ENCODE peak calls at places on chromosome 15, in six cellular contexts. One of them, this sample, is unnamed.

GRCh38 chr15:31223478-31224350 is 102.9 kb upstream of the KLF13 start:
- DNase-seq in stimulated activated CD8-positive, alpha-beta memory T cell treated with anti-CD3 and anti-CD28 coated beads, Interleukin-15, amount 100 ng/mL, for 4 hours: no peak
- DNase-seq in amniotic epithelial cell: no peak
- DNase-seq in AG20443: no peak
- DNase-seq in activated naive CD4-positive, alpha-beta T cell: no peak
- DNase-seq in spleen: no peak
- DNase-seq in this sample: no peak

GRCh38 chr15:100687532-100688215 is 85.3 kb downstream of the ASB7 start:
- DNase-seq in stimulated activated CD8-positive, alpha-beta memory T cell treated with anti-CD3 and anti-CD28 coated beads, Interleukin-15, amount 100 ng/mL, for 4 hours: no peak
- DNase-seq in amniotic epithelial cell: peak; percentile 97
- DNase-seq in spleen: no peak
- DNase-seq in AG20443: peak; percentile 73
- DNase-seq in activated naive CD4-positive, alpha-beta T cell: no peak
- DNase-seq in this sample: peak; percentile 78

GRCh38 chr15:69422336-69422895 is 8.3 kb downstream of the KIF23 start:
- DNase-seq in spleen: no peak
- DNase-seq in activated naive CD4-positive, alpha-beta T cell: no peak
- DNase-seq in stimulated activated CD8-positive, alpha-beta memory T cell treated with anti-CD3 and anti-CD28 coated beads, Interleukin-15, amount 100 ng/mL, for 4 hours: no peak
- DNase-seq in amniotic epithelial cell: peak; percentile 49
- DNase-seq in AG20443: no peak
- DNase-seq in this sample: peak; percentile 17

GRCh38 chr15:92074646-92075045 is 221.1 kb downstream of the SLCO3A1 start:
- DNase-seq in activated naive CD4-positive, alpha-beta T cell: no peak
- DNase-seq in spleen: no peak
- DNase-seq in AG20443: peak; percentile 44
- DNase-seq in stimulated activated CD8-positive, alpha-beta memory T cell treated with anti-CD3 and anti-CD28 coated beads, Interleukin-15, amount 100 ng/mL, for 4 hours: no peak
- DNase-seq in amniotic epithelial cell: no peak
- DNase-seq in this sample: peak; percentile 12

GRCh38 chr15:77120576-77120975 is 49.7 kb upstream of the TSPAN3 start:
- DNase-seq in amniotic epithelial cell: no peak
- DNase-seq in stimulated activated CD8-positive, alpha-beta memory T cell treated with anti-CD3 and anti-CD28 coated beads, Interleukin-15, amount 100 ng/mL, for 4 hours: no peak
- DNase-seq in spleen: no peak
- DNase-seq in AG20443: no peak
- DNase-seq in activated naive CD4-positive, alpha-beta T cell: no peak
- DNase-seq in this sample: no peak

GRCh38 chr15:71629761-71630499 is 180.4 kb upstream of the NR2E3 start:
- DNase-seq in spleen: no peak
- DNase-seq in AG20443: no peak
- DNase-seq in activated naive CD4-positive, alpha-beta T cell: no peak
- DNase-seq in amniotic epithelial cell: no peak
- DNase-seq in stimulated activated CD8-positive, alpha-beta memory T cell treated with anti-CD3 and anti-CD28 coated beads, Interleukin-15, amount 100 ng/mL, for 4 hours: no peak
- DNase-seq in this sample: no peak

GRCh38 chr15:98720036-98720435 is 71.7 kb downstream of the IGF1R start:
- DNase-seq in activated naive CD4-positive, alpha-beta T cell: no peak
- DNase-seq in amniotic epithelial cell: no peak
- DNase-seq in stimulated activated CD8-positive, alpha-beta memory T cell treated with anti-CD3 and anti-CD28 coated beads, Interleukin-15, amount 100 ng/mL, for 4 hours: no peak
- DNase-seq in AG20443: no peak
- DNase-seq in spleen: no peak
- DNase-seq in this sample: no peak

GRCh38 chr15:89556413-89557262 is 18.6 kb upstream of the TICRR start:
- DNase-seq in stimulated activated CD8-positive, alpha-beta memory T cell treated with anti-CD3 and anti-CD28 coated beads, Interleukin-15, amount 100 ng/mL, for 4 hours: peak; percentile 8
- DNase-seq in AG20443: peak; percentile 79
- DNase-seq in activated naive CD4-positive, alpha-beta T cell: peak; percentile 2
- DNase-seq in amniotic epithelial cell: peak; percentile 75
- DNase-seq in spleen: no peak
- DNase-seq in this sample: peak; percentile 75

GRCh38 chr15:47787875-47788274 is 70.6 kb downstream of the SEMA6D start:
- DNase-seq in AG20443: no peak
- DNase-seq in amniotic epithelial cell: peak; percentile 38
- DNase-seq in activated naive CD4-positive, alpha-beta T cell: no peak
- DNase-seq in spleen: no peak
- DNase-seq in stimulated activated CD8-positive, alpha-beta memory T cell treated with anti-CD3 and anti-CD28 coated beads, Interleukin-15, amount 100 ng/mL, for 4 hours: no peak
- DNase-seq in this sample: no peak

GRCh38 chr15:41603411-41603935 is 44.5 kb downstream of the TYRO3 start:
- DNase-seq in spleen: no peak
- DNase-seq in stimulated activated CD8-positive, alpha-beta memory T cell treated with anti-CD3 and anti-CD28 coated beads, Interleukin-15, amount 100 ng/mL, for 4 hours: no peak
- DNase-seq in AG20443: no peak
- DNase-seq in amniotic epithelial cell: no peak
- DNase-seq in activated naive CD4-positive, alpha-beta T cell: no peak
- DNase-seq in this sample: no peak